ENCODE peak calls at places on chromosome 6, in seven cellular contexts. One of them, this sample, is unnamed.

GRCh38 chr6:4970739-4971395 is 33.0 kb downstream of the RPP40 start:
- DNase-seq in keratinocyte: no peak
- DNase-seq in glutamatergic neuron: no peak
- DNase-seq in GOT3: no peak
- DNase-seq in activated CD8-positive, alpha-beta memory T cell treated with anti-CD3 and anti-CD28 coated beads, Interleukin-2, amount 10 ng/mL, durations not matched to agents 7 days and 5 days: peak; percentile 9
- DNase-seq in WTC11: no peak
- DNase-seq in activated naive CD4-positive, alpha-beta T cell treated with anti-CD3 and anti-CD28 coated beads for 36 hours: no peak
- DNase-seq in this sample: no peak

GRCh38 chr6:106553440-106553839 is 75.9 kb downstream of the RTN4IP1 start:
- DNase-seq in keratinocyte: no peak
- DNase-seq in glutamatergic neuron: no peak
- DNase-seq in GOT3: no peak
- DNase-seq in activated CD8-positive, alpha-beta memory T cell treated with anti-CD3 and anti-CD28 coated beads, Interleukin-2, amount 10 ng/mL, durations not matched to agents 7 days and 5 days: no peak
- DNase-seq in WTC11: no peak
- DNase-seq in activated naive CD4-positive, alpha-beta T cell treated with anti-CD3 and anti-CD28 coated beads for 36 hours: peak; percentile 68
- DNase-seq in this sample: no peak

GRCh38 chr6:138211048-138211581 is 7.2 kb downstream of the PBOV1 start:
- DNase-seq in keratinocyte: no peak
- DNase-seq in glutamatergic neuron: no peak
- DNase-seq in GOT3: no peak
- DNase-seq in activated CD8-positive, alpha-beta memory T cell treated with anti-CD3 and anti-CD28 coated beads, Interleukin-2, amount 10 ng/mL, durations not matched to agents 7 days and 5 days: no peak
- DNase-seq in WTC11: no peak
- DNase-seq in activated naive CD4-positive, alpha-beta T cell treated with anti-CD3 and anti-CD28 coated beads for 36 hours: no peak
- DNase-seq in this sample: peak; percentile 11

GRCh38 chr6:167660944-167661343 is 165.8 kb upstream of the AFDN start:
- DNase-seq in keratinocyte: no peak
- DNase-seq in glutamatergic neuron: no peak
- DNase-seq in GOT3: no peak
- DNase-seq in activated CD8-positive, alpha-beta memory T cell treated with anti-CD3 and anti-CD28 coated beads, Interleukin-2, amount 10 ng/mL, durations not matched to agents 7 days and 5 days: no peak
- DNase-seq in WTC11: no peak
- DNase-seq in activated naive CD4-positive, alpha-beta T cell treated with anti-CD3 and anti-CD28 coated beads for 36 hours: no peak
- DNase-seq in this sample: no peak

GRCh38 chr6:90739339-90739738 is 152.5 kb upstream of the MAP3K7 start:
- DNase-seq in keratinocyte: no peak
- DNase-seq in glutamatergic neuron: no peak
- DNase-seq in GOT3: no peak
- DNase-seq in activated CD8-positive, alpha-beta memory T cell treated with anti-CD3 and anti-CD28 coated beads, Interleukin-2, amount 10 ng/mL, durations not matched to agents 7 days and 5 days: no peak
- DNase-seq in WTC11: peak; percentile 31
- DNase-seq in activated naive CD4-positive, alpha-beta T cell treated with anti-CD3 and anti-CD28 coated beads for 36 hours: no peak
- DNase-seq in this sample: no peak

GRCh38 chr6:161486326-161486725 is 212.5 kb upstream of the AGPAT4 start:
- DNase-seq in keratinocyte: peak; percentile 69
- DNase-seq in glutamatergic neuron: no peak
- DNase-seq in GOT3: no peak
- DNase-seq in activated CD8-positive, alpha-beta memory T cell treated with anti-CD3 and anti-CD28 coated beads, Interleukin-2, amount 10 ng/mL, durations not matched to agents 7 days and 5 days: no peak
- DNase-seq in WTC11: no peak
- DNase-seq in activated naive CD4-positive, alpha-beta T cell treated with anti-CD3 and anti-CD28 coated beads for 36 hours: no peak
- DNase-seq in this sample: no peak

GRCh38 chr6:151733680-151734320 is 73.7 kb upstream of the ESR1 start:
- DNase-seq in keratinocyte: no peak
- DNase-seq in glutamatergic neuron: no peak
- DNase-seq in GOT3: no peak
- DNase-seq in activated CD8-positive, alpha-beta memory T cell treated with anti-CD3 and anti-CD28 coated beads, Interleukin-2, amount 10 ng/mL, durations not matched to agents 7 days and 5 days: no peak
- DNase-seq in WTC11: no peak
- DNase-seq in activated naive CD4-positive, alpha-beta T cell treated with anti-CD3 and anti-CD28 coated beads for 36 hours: no peak
- DNase-seq in this sample: no peak

GRCh38 chr6:55473722-55474121 is 105.3 kb downstream of the HMGCLL1 start:
- DNase-seq in keratinocyte: no peak
- DNase-seq in glutamatergic neuron: no peak
- DNase-seq in GOT3: no peak
- DNase-seq in activated CD8-positive, alpha-beta memory T cell treated with anti-CD3 and anti-CD28 coated beads, Interleukin-2, amount 10 ng/mL, durations not matched to agents 7 days and 5 days: no peak
- DNase-seq in WTC11: no peak
- DNase-seq in activated naive CD4-positive, alpha-beta T cell treated with anti-CD3 and anti-CD28 coated beads for 36 hours: no peak
- DNase-seq in this sample: no peak

GRCh38 chr6:68834561-68834960 is 199.5 kb downstream of the ADGRB3 start:
- DNase-seq in keratinocyte: no peak
- DNase-seq in glutamatergic neuron: no peak
- DNase-seq in GOT3: no peak
- DNase-seq in activated CD8-positive, alpha-beta memory T cell treated with anti-CD3 and anti-CD28 coated beads, Interleukin-2, amount 10 ng/mL, durations not matched to agents 7 days and 5 days: no peak
- DNase-seq in WTC11: no peak
- DNase-seq in activated naive CD4-positive, alpha-beta T cell treated with anti-CD3 and anti-CD28 coated beads for 36 hours: no peak
- DNase-seq in this sample: no peak

GRCh38 chr6:221531-222349 is 70.5 kb upstream of the DUSP22 start:
- DNase-seq in keratinocyte: no peak
- DNase-seq in glutamatergic neuron: no peak
- DNase-seq in GOT3: no peak
- DNase-seq in activated CD8-positive, alpha-beta memory T cell treated with anti-CD3 and anti-CD28 coated beads, Interleukin-2, amount 10 ng/mL, durations not matched to agents 7 days and 5 days: peak; percentile 65
- DNase-seq in WTC11: no peak
- DNase-seq in activated naive CD4-positive, alpha-beta T cell treated with anti-CD3 and anti-CD28 coated beads for 36 hours: no peak
- DNase-seq in this sample: no peak

GRCh38 chr6:93962566-93962965 is 543.2 kb upstream of the EPHA7 start:
- DNase-seq in keratinocyte: no peak
- DNase-seq in glutamatergic neuron: no peak
- DNase-seq in GOT3: no peak
- DNase-seq in activated CD8-positive, alpha-beta memory T cell treated with anti-CD3 and anti-CD28 coated beads, Interleukin-2, amount 10 ng/mL, durations not matched to agents 7 days and 5 days: no peak
- DNase-seq in WTC11: no peak
- DNase-seq in activated naive CD4-positive, alpha-beta T cell treated with anti-CD3 and anti-CD28 coated beads for 36 hours: no peak
- DNase-seq in this sample: no peak

GRCh38 chr6:119720160-119720559 is 370.6 kb upstream of the MAN1A1 start:
- DNase-seq in keratinocyte: no peak
- DNase-seq in glutamatergic neuron: no peak
- DNase-seq in GOT3: no peak
- DNase-seq in activated CD8-positive, alpha-beta memory T cell treated with anti-CD3 and anti-CD28 coated beads, Interleukin-2, amount 10 ng/mL, durations not matched to agents 7 days and 5 days: no peak
- DNase-seq in WTC11: no peak
- DNase-seq in activated naive CD4-positive, alpha-beta T cell treated with anti-CD3 and anti-CD28 coated beads for 36 hours: no peak
- DNase-seq in this sample: no peak

GRCh38 chr6:153790881-153791473 is 248.1 kb upstream of the OPRM1 start:
- DNase-seq in keratinocyte: no peak
- DNase-seq in glutamatergic neuron: no peak
- DNase-seq in GOT3: no peak
- DNase-seq in activated CD8-positive, alpha-beta memory T cell treated with anti-CD3 and anti-CD28 coated beads, Interleukin-2, amount 10 ng/mL, durations not matched to agents 7 days and 5 days: no peak
- DNase-seq in WTC11: peak; percentile 29
- DNase-seq in activated naive CD4-positive, alpha-beta T cell treated with anti-CD3 and anti-CD28 coated beads for 36 hours: no peak
- DNase-seq in this sample: peak; percentile 29

GRCh38 chr6:52286798-52287432 is 2.4 kb upstream of the MCM3 start:
- DNase-seq in keratinocyte: peak; percentile 17
- DNase-seq in glutamatergic neuron: peak; percentile 76
- DNase-seq in GOT3: no peak
- DNase-seq in activated CD8-positive, alpha-beta memory T cell treated with anti-CD3 and anti-CD28 coated beads, Interleukin-2, amount 10 ng/mL, durations not matched to agents 7 days and 5 days: peak; percentile 86
- DNase-seq in WTC11: peak; percentile 74
- DNase-seq in activated naive CD4-positive, alpha-beta T cell treated with anti-CD3 and anti-CD28 coated beads for 36 hours: peak; percentile 85
- DNase-seq in this sample: no peak

GRCh38 chr6:73769976-73770375 is 74.0 kb downstream of the CD109 start:
- DNase-seq in keratinocyte: no peak
- DNase-seq in glutamatergic neuron: no peak
- DNase-seq in GOT3: no peak
- DNase-seq in activated CD8-positive, alpha-beta memory T cell treated with anti-CD3 and anti-CD28 coated beads, Interleukin-2, amount 10 ng/mL, durations not matched to agents 7 days and 5 days: no peak
- DNase-seq in WTC11: no peak
- DNase-seq in activated naive CD4-positive, alpha-beta T cell treated with anti-CD3 and anti-CD28 coated beads for 36 hours: no peak
- DNase-seq in this sample: no peak

GRCh38 chr6:3162565-3163247 is 5.4 kb upstream of the TUBB2A start:
- DNase-seq in keratinocyte: no peak
- DNase-seq in glutamatergic neuron: peak; percentile 83
- DNase-seq in GOT3: peak; percentile 64
- DNase-seq in activated CD8-positive, alpha-beta memory T cell treated with anti-CD3 and anti-CD28 coated beads, Interleukin-2, amount 10 ng/mL, durations not matched to agents 7 days and 5 days: peak; percentile 70
- DNase-seq in WTC11: peak; percentile 76
- DNase-seq in activated naive CD4-positive, alpha-beta T cell treated with anti-CD3 and anti-CD28 coated beads for 36 hours: peak; percentile 57
- DNase-seq in this sample: no peak

GRCh38 chr6:33748851-33749250 is 2.1 kb upstream of the IP6K3 start:
- DNase-seq in keratinocyte: no peak
- DNase-seq in glutamatergic neuron: no peak
- DNase-seq in GOT3: no peak
- DNase-seq in activated CD8-positive, alpha-beta memory T cell treated with anti-CD3 and anti-CD28 coated beads, Interleukin-2, amount 10 ng/mL, durations not matched to agents 7 days and 5 days: no peak
- DNase-seq in WTC11: no peak
- DNase-seq in activated naive CD4-positive, alpha-beta T cell treated with anti-CD3 and anti-CD28 coated beads for 36 hours: no peak
- DNase-seq in this sample: no peak

GRCh38 chr6:142605922-142606321 is 304.1 kb downstream of the ADGRG6 start:
- DNase-seq in keratinocyte: no peak
- DNase-seq in glutamatergic neuron: no peak
- DNase-seq in GOT3: no peak
- DNase-seq in activated CD8-positive, alpha-beta memory T cell treated with anti-CD3 and anti-CD28 coated beads, Interleukin-2, amount 10 ng/mL, durations not matched to agents 7 days and 5 days: no peak
- DNase-seq in WTC11: no peak
- DNase-seq in activated naive CD4-positive, alpha-beta T cell treated with anti-CD3 and anti-CD28 coated beads for 36 hours: no peak
- DNase-seq in this sample: no peak

GRCh38 chr6:95784019-95784418 is 206.7 kb downstream of the MANEA start:
- DNase-seq in keratinocyte: no peak
- DNase-seq in glutamatergic neuron: no peak
- DNase-seq in GOT3: no peak
- DNase-seq in activated CD8-positive, alpha-beta memory T cell treated with anti-CD3 and anti-CD28 coated beads, Interleukin-2, amount 10 ng/mL, durations not matched to agents 7 days and 5 days: no peak
- DNase-seq in WTC11: no peak
- DNase-seq in activated naive CD4-positive, alpha-beta T cell treated with anti-CD3 and anti-CD28 coated beads for 36 hours: no peak
- DNase-seq in this sample: no peak

GRCh38 chr6:125197795-125198269 is 44.3 kb downstream of the TPD52L1 start:
- DNase-seq in keratinocyte: no peak
- DNase-seq in glutamatergic neuron: no peak
- DNase-seq in GOT3: peak; percentile 48
- DNase-seq in activated CD8-positive, alpha-beta memory T cell treated with anti-CD3 and anti-CD28 coated beads, Interleukin-2, amount 10 ng/mL, durations not matched to agents 7 days and 5 days: no peak
- DNase-seq in WTC11: no peak
- DNase-seq in activated naive CD4-positive, alpha-beta T cell treated with anti-CD3 and anti-CD28 coated beads for 36 hours: no peak
- DNase-seq in this sample: no peak

GRCh38 chr6:80338201-80338836 is 231.8 kb downstream of the BCKDHB start:
- DNase-seq in keratinocyte: no peak
- DNase-seq in glutamatergic neuron: peak; percentile 92
- DNase-seq in GOT3: no peak
- DNase-seq in activated CD8-positive, alpha-beta memory T cell treated with anti-CD3 and anti-CD28 coated beads, Interleukin-2, amount 10 ng/mL, durations not matched to agents 7 days and 5 days: peak; percentile 53
- DNase-seq in WTC11: peak; percentile 86
- DNase-seq in activated naive CD4-positive, alpha-beta T cell treated with anti-CD3 and anti-CD28 coated beads for 36 hours: peak; percentile 70
- DNase-seq in this sample: peak; percentile 54

GRCh38 chr6:108656834-108657233 is 96.1 kb downstream of the FOXO3 start:
- DNase-seq in keratinocyte: no peak
- DNase-seq in glutamatergic neuron: no peak
- DNase-seq in GOT3: no peak
- DNase-seq in activated CD8-positive, alpha-beta memory T cell treated with anti-CD3 and anti-CD28 coated beads, Interleukin-2, amount 10 ng/mL, durations not matched to agents 7 days and 5 days: no peak
- DNase-seq in WTC11: no peak
- DNase-seq in activated naive CD4-positive, alpha-beta T cell treated with anti-CD3 and anti-CD28 coated beads for 36 hours: no peak
- DNase-seq in this sample: no peak

GRCh38 chr6:32432050-32432450 is 7.6 kb upstream of the HLA-DRA start:
- DNase-seq in keratinocyte: no peak
- DNase-seq in glutamatergic neuron: no peak
- DNase-seq in GOT3: no peak
- DNase-seq in activated CD8-positive, alpha-beta memory T cell treated with anti-CD3 and anti-CD28 coated beads, Interleukin-2, amount 10 ng/mL, durations not matched to agents 7 days and 5 days: no peak
- DNase-seq in WTC11: no peak
- DNase-seq in activated naive CD4-positive, alpha-beta T cell treated with anti-CD3 and anti-CD28 coated beads for 36 hours: no peak
- DNase-seq in this sample: no peak

GRCh38 chr6:39937686-39938333 is 3.5 kb upstream of the MOCS1 start:
- DNase-seq in keratinocyte: no peak
- DNase-seq in glutamatergic neuron: no peak
- DNase-seq in GOT3: no peak
- DNase-seq in activated CD8-positive, alpha-beta memory T cell treated with anti-CD3 and anti-CD28 coated beads, Interleukin-2, amount 10 ng/mL, durations not matched to agents 7 days and 5 days: no peak
- DNase-seq in WTC11: no peak
- DNase-seq in activated naive CD4-positive, alpha-beta T cell treated with anti-CD3 and anti-CD28 coated beads for 36 hours: no peak
- DNase-seq in this sample: no peak

GRCh38 chr6:21426841-21427490 is 166.6 kb upstream of the SOX4 start:
- DNase-seq in keratinocyte: no peak
- DNase-seq in glutamatergic neuron: no peak
- DNase-seq in GOT3: no peak
- DNase-seq in activated CD8-positive, alpha-beta memory T cell treated with anti-CD3 and anti-CD28 coated beads, Interleukin-2, amount 10 ng/mL, durations not matched to agents 7 days and 5 days: no peak
- DNase-seq in WTC11: no peak
- DNase-seq in activated naive CD4-positive, alpha-beta T cell treated with anti-CD3 and anti-CD28 coated beads for 36 hours: no peak
- DNase-seq in this sample: no peak

GRCh38 chr6:104896914-104897313 is 37.2 kb upstream of the HACE1 start:
- DNase-seq in keratinocyte: no peak
- DNase-seq in glutamatergic neuron: no peak
- DNase-seq in GOT3: no peak
- DNase-seq in activated CD8-positive, alpha-beta memory T cell treated with anti-CD3 and anti-CD28 coated beads, Interleukin-2, amount 10 ng/mL, durations not matched to agents 7 days and 5 days: no peak
- DNase-seq in WTC11: no peak
- DNase-seq in activated naive CD4-positive, alpha-beta T cell treated with anti-CD3 and anti-CD28 coated beads for 36 hours: no peak
- DNase-seq in this sample: no peak

GRCh38 chr6:162854228-162854627 is 126.5 kb downstream of the PACRG start:
- DNase-seq in keratinocyte: no peak
- DNase-seq in glutamatergic neuron: no peak
- DNase-seq in GOT3: no peak
- DNase-seq in activated CD8-positive, alpha-beta memory T cell treated with anti-CD3 and anti-CD28 coated beads, Interleukin-2, amount 10 ng/mL, durations not matched to agents 7 days and 5 days: no peak
- DNase-seq in WTC11: no peak
- DNase-seq in activated naive CD4-positive, alpha-beta T cell treated with anti-CD3 and anti-CD28 coated beads for 36 hours: no peak
- DNase-seq in this sample: no peak

GRCh38 chr6:42947950-42948349 is 12.6 kb upstream of the GNMT start:
- DNase-seq in keratinocyte: no peak
- DNase-seq in glutamatergic neuron: no peak
- DNase-seq in GOT3: no peak
- DNase-seq in activated CD8-positive, alpha-beta memory T cell treated with anti-CD3 and anti-CD28 coated beads, Interleukin-2, amount 10 ng/mL, durations not matched to agents 7 days and 5 days: no peak
- DNase-seq in WTC11: no peak
- DNase-seq in activated naive CD4-positive, alpha-beta T cell treated with anti-CD3 and anti-CD28 coated beads for 36 hours: no peak
- DNase-seq in this sample: no peak

GRCh38 chr6:113686049-113686448 is 171.1 kb upstream of the MARCKS start:
- DNase-seq in keratinocyte: no peak
- DNase-seq in glutamatergic neuron: no peak
- DNase-seq in GOT3: no peak
- DNase-seq in activated CD8-positive, alpha-beta memory T cell treated with anti-CD3 and anti-CD28 coated beads, Interleukin-2, amount 10 ng/mL, durations not matched to agents 7 days and 5 days: no peak
- DNase-seq in WTC11: no peak
- DNase-seq in activated naive CD4-positive, alpha-beta T cell treated with anti-CD3 and anti-CD28 coated beads for 36 hours: no peak
- DNase-seq in this sample: no peak

GRCh38 chr6:6660339-6661045 is 72.0 kb downstream of the LY86 start:
- DNase-seq in keratinocyte: no peak
- DNase-seq in glutamatergic neuron: no peak
- DNase-seq in GOT3: no peak
- DNase-seq in activated CD8-positive, alpha-beta memory T cell treated with anti-CD3 and anti-CD28 coated beads, Interleukin-2, amount 10 ng/mL, durations not matched to agents 7 days and 5 days: no peak
- DNase-seq in WTC11: no peak
- DNase-seq in activated naive CD4-positive, alpha-beta T cell treated with anti-CD3 and anti-CD28 coated beads for 36 hours: no peak
- DNase-seq in this sample: no peak

GRCh38 chr6:62285612-62286469 is at the start of gene KHDRBS2:
- DNase-seq in keratinocyte: no peak
- DNase-seq in glutamatergic neuron: peak; percentile 95
- DNase-seq in GOT3: no peak
- DNase-seq in activated CD8-positive, alpha-beta memory T cell treated with anti-CD3 and anti-CD28 coated beads, Interleukin-2, amount 10 ng/mL, durations not matched to agents 7 days and 5 days: no peak
- DNase-seq in WTC11: peak; percentile 67
- DNase-seq in activated naive CD4-positive, alpha-beta T cell treated with anti-CD3 and anti-CD28 coated beads for 36 hours: peak; percentile 4
- DNase-seq in this sample: peak; percentile 77

GRCh38 chr6:25342784-25343183 is 63.6 kb downstream of the CARMIL1 start:
- DNase-seq in keratinocyte: no peak
- DNase-seq in glutamatergic neuron: no peak
- DNase-seq in GOT3: no peak
- DNase-seq in activated CD8-positive, alpha-beta memory T cell treated with anti-CD3 and anti-CD28 coated beads, Interleukin-2, amount 10 ng/mL, durations not matched to agents 7 days and 5 days: no peak
- DNase-seq in WTC11: no peak
- DNase-seq in activated naive CD4-positive, alpha-beta T cell treated with anti-CD3 and anti-CD28 coated beads for 36 hours: no peak
- DNase-seq in this sample: no peak

GRCh38 chr6:37794825-37795224 is 24.7 kb upstream of the ZFAND3 start:
- DNase-seq in keratinocyte: no peak
- DNase-seq in glutamatergic neuron: no peak
- DNase-seq in GOT3: no peak
- DNase-seq in activated CD8-positive, alpha-beta memory T cell treated with anti-CD3 and anti-CD28 coated beads, Interleukin-2, amount 10 ng/mL, durations not matched to agents 7 days and 5 days: no peak
- DNase-seq in WTC11: no peak
- DNase-seq in activated naive CD4-positive, alpha-beta T cell treated with anti-CD3 and anti-CD28 coated beads for 36 hours: no peak
- DNase-seq in this sample: no peak

GRCh38 chr6:155128971-155129370 is 133.9 kb downstream of the TIAM2 start:
- DNase-seq in keratinocyte: no peak
- DNase-seq in glutamatergic neuron: no peak
- DNase-seq in GOT3: no peak
- DNase-seq in activated CD8-positive, alpha-beta memory T cell treated with anti-CD3 and anti-CD28 coated beads, Interleukin-2, amount 10 ng/mL, durations not matched to agents 7 days and 5 days: no peak
- DNase-seq in WTC11: no peak
- DNase-seq in activated naive CD4-positive, alpha-beta T cell treated with anti-CD3 and anti-CD28 coated beads for 36 hours: no peak
- DNase-seq in this sample: no peak

GRCh38 chr6:52507557-52508260 is 69.2 kb downstream of the TRAM2 start:
- DNase-seq in keratinocyte: no peak
- DNase-seq in glutamatergic neuron: no peak
- DNase-seq in GOT3: no peak
- DNase-seq in activated CD8-positive, alpha-beta memory T cell treated with anti-CD3 and anti-CD28 coated beads, Interleukin-2, amount 10 ng/mL, durations not matched to agents 7 days and 5 days: no peak
- DNase-seq in WTC11: no peak
- DNase-seq in activated naive CD4-positive, alpha-beta T cell treated with anti-CD3 and anti-CD28 coated beads for 36 hours: no peak
- DNase-seq in this sample: no peak

GRCh38 chr6:42434237-42434636 is 17.5 kb downstream of the TRERF1 start:
- DNase-seq in keratinocyte: no peak
- DNase-seq in glutamatergic neuron: no peak
- DNase-seq in GOT3: no peak
- DNase-seq in activated CD8-positive, alpha-beta memory T cell treated with anti-CD3 and anti-CD28 coated beads, Interleukin-2, amount 10 ng/mL, durations not matched to agents 7 days and 5 days: no peak
- DNase-seq in WTC11: no peak
- DNase-seq in activated naive CD4-positive, alpha-beta T cell treated with anti-CD3 and anti-CD28 coated beads for 36 hours: no peak
- DNase-seq in this sample: no peak

This sample was measured in iPS DF 6.9.